ENCODE peak calls at places on chromosome 2, in ten cellular contexts. A is EH; O is fibroblast of lung; P is stimulated activated CD4-positive, alpha-beta T cell treated with anti-CD3 and anti-CD28 coated beads, Interleukin-12 subunit alpha, Interleukin-12 subunit beta, amount 100 ng/mL, for 24 hours; G is AG20443; X is amniotic stem cell; Y is cerebellum; M is cortex of kidney; H is WTC11; V is G401. D is an unnamed sample.

GRCh38 chr2:147442766-147443165 is 402.1 kb upstream of the ACVR2A start:
- DNase-seq in M (no peak), P (no peak), H (no peak), O (no peak), V (no peak), G (no peak), Y (no peak), A (no peak), X (no peak), D (no peak)

GRCh38 chr2:168114619-168115018 is 132.8 kb downstream of the STK39 start:
- DNase-seq in O (no peak), Y (no peak), V (no peak), M (no peak), X (no peak), P (no peak), H (no peak), A (no peak), G (no peak), D (no peak)

GRCh38 chr2:7930800-7931635 is 750.8 kb upstream of the ID2 start:
- DNase-seq in V (peak), H (no peak), P (no peak), X (no peak), G (no peak), Y (peak), M (no peak), A (peak), O (peak), D (peak)

GRCh38 chr2:37052600-37053332 is 31.4 kb downstream of the HEATR5B start:
- DNase-seq in V (no peak), X (no peak), M (no peak), P (no peak), O (no peak), G (no peak), Y (no peak), A (no peak), H (no peak), D (no peak)

GRCh38 chr2:156005999-156006712 is 326.4 kb downstream of the NR4A2 start:
- DNase-seq in O (no peak), M (no peak), A (no peak), P (no peak), V (no peak), H (peak), G (no peak), X (no peak), Y (no peak), D (no peak)

GRCh38 chr2:110843496-110843895 is 111.1 kb downstream of the ACOXL start:
- DNase-seq in V (no peak), X (no peak), G (no peak), M (no peak), A (no peak), P (no peak), Y (no peak), H (no peak), O (no peak), D (no peak)

GRCh38 chr2:84481702-84482101 is 22.6 kb upstream of the SUCLG1 start:
- DNase-seq in P (peak), Y (no peak), G (peak), M (no peak), O (peak), A (peak), X (peak), H (no peak), V (no peak), D (peak)

GRCh38 chr2:146634256-146635068 is 1210.4 kb upstream of the ACVR2A start:
- DNase-seq in O (peak), M (no peak), X (no peak), A (peak), H (no peak), Y (no peak), V (no peak), G (peak), P (no peak), D (peak)

GRCh38 chr2:68391869-68392268 is 26.8 kb downstream of the PLEK start:
- DNase-seq in O (no peak), H (no peak), V (no peak), P (no peak), Y (no peak), X (no peak), G (no peak), A (no peak), M (no peak), D (no peak)

D was measured in AG10803.